ENCODE peak calls at places on chromosomes 6 and 20, in nine cellular contexts. Z is breast epithelium, H is PC-9, C is heart left ventricle, K is uterus, D is transverse colon, F is H9, L is cardiac muscle cell, Y is Caco-2. B is an unnamed sample. For H3K9me3 and H3K4me1, the result is how much of the 10 kb centered on the place peaks cover.

GRCh38 chr6:36230376-36230775 is 33.8 kb downstream of the BRPF3 start:
- DNase-seq in Z (no peak), H (no peak), C (no peak), K (no peak), D (no peak), F (no peak), L (no peak), Y (no peak), B (no peak)

GRCh38 chr6:37251211-37251610 is 6.4 kb upstream of the TBC1D22B start:
- DNase-seq in Z (no peak), H (no peak), C (no peak), K (no peak), D (no peak), F (no peak), L (no peak), Y (no peak), B (no peak)

GRCh38 chr20:3846740-3847418 is at the start of gene MAVS:
- DNase-seq in Z (peak), H (peak), C (peak), K (peak), D (peak), F (peak), L (peak), Y (peak), B (peak)

GRCh38 chr6:39927159-39927558 is 7.1 kb downstream of the MOCS1 start:
- DNase-seq in Z (no peak), H (no peak), C (no peak), K (no peak), D (no peak), F (no peak), L (no peak), Y (no peak), B (no peak)

GRCh38 chr6:146224988-146225387 is 196.1 kb downstream of the GRM1 start:
- DNase-seq in Z (no peak), H (no peak), C (no peak), K (no peak), D (no peak), F (no peak), L (no peak), Y (no peak), B (no peak)

GRCh38 chr6:20056350-20056992 is 155.8 kb downstream of the MBOAT1 start:
- DNase-seq in Z (no peak), H (no peak), C (no peak), K (no peak), D (no peak), F (no peak), L (peak), Y (peak), B (no peak)

GRCh38 chr6:135323202-135323668 is 142.1 kb downstream of the MYB start:
- DNase-seq in Z (no peak), H (no peak), C (no peak), K (no peak), D (no peak), F (no peak), L (no peak), Y (no peak), B (no peak)

GRCh38 chr6:32940656-32941411 is at the start of gene HLA-DMB:
- DNase-seq in Z (peak), H (peak), C (peak), K (peak), D (peak), F (peak), L (peak), Y (peak), B (no peak)

GRCh38 chr6:123193298-123193697 is 197.3 kb downstream of the CLVS2 start:
- DNase-seq in Z (no peak), H (no peak), C (no peak), K (no peak), D (no peak), F (no peak), L (no peak), Y (no peak), B (no peak)

GRCh38 chr6:117761610-117762009 is 86.3 kb downstream of the NUS1 start:
- DNase-seq in Z (no peak), H (no peak), C (no peak), K (no peak), D (no peak), F (no peak), L (no peak), Y (no peak), B (no peak)

GRCh38 chr6:90241229-90241873 is 55.3 kb downstream of the BACH2 start:
- DNase-seq in Z (no peak), H (no peak), C (no peak), K (no peak), D (no peak), F (no peak), L (no peak), Y (no peak), B (no peak)

GRCh38 chr6:26428206-26428605 is 12.1 kb upstream of the BTN3A3 start:
- DNase-seq in Z (no peak), H (no peak), C (no peak), K (no peak), D (no peak), F (no peak), L (no peak), Y (no peak), B (no peak)

GRCh38 chr6:170022827-170023619 is 267.9 kb downstream of the DLL1 start:
- DNase-seq in Z (no peak), H (no peak), C (peak), K (no peak), D (no peak), F (no peak), L (no peak), Y (no peak), B (no peak)
- H3K9me3 ChIP-seq in Z (under half), H (under half), C (under half), K (under half), D (under half), F (under half), L (under half), Y (under half), B (under half)

DNA sequence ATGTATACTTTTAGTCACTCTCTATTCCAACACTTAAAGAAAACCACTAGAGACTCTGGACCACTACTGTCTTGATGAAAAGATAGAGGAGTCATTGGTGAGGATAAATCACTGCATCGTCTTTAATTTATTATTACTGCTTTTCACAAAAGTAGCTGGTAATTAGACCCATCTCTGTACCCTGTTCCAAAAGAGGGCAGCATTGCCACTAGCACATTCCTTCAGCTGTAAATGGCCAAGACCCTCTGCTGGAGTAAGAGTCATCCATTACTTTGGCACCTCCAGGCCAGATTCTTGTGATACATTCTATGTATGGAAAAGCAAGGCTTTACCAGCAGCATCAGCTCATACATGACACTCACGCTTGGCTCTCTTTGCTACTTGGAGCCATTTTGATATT is 49.5 kb upstream of the PREP start:
- DNase-seq in Z (no peak), H (no peak), C (no peak), K (no peak), D (no peak), F (no peak), L (no peak), Y (no peak), B (no peak)
- TF ChIP-seq CTCF in Z (no peak), H (no peak), C (no peak), K (no peak), D (no peak), F (no peak), L (no peak), Y (no peak), B (no peak)

GRCh38 chr6:131205891-131206290 is 70.6 kb downstream of the AKAP7 start:
- DNase-seq in Z (no peak), H (no peak), C (no peak), K (no peak), D (no peak), F (no peak), L (no peak), Y (no peak), B (no peak)
- H3K4me1 ChIP-seq in Z (under half), H (under half), C (under half), K (under half), D (under half), F (under half), L (under half), Y (under half), B (under half)

GRCh38 chr6:144438103-144438502 is 153.0 kb downstream of the UTRN start:
- DNase-seq in Z (no peak), H (no peak), C (no peak), K (no peak), D (no peak), F (no peak), L (no peak), Y (no peak), B (no peak)

GRCh38 chr6:144447487-144447886 is 162.4 kb downstream of the UTRN start:
- DNase-seq in Z (no peak), H (no peak), C (no peak), K (no peak), D (no peak), F (no peak), L (no peak), Y (no peak), B (no peak)

GRCh38 chr6:144439016-144439415 is 153.9 kb downstream of the UTRN start:
- DNase-seq in Z (no peak), H (no peak), C (no peak), K (no peak), D (no peak), F (no peak), L (no peak), Y (no peak), B (no peak)

DNA sequence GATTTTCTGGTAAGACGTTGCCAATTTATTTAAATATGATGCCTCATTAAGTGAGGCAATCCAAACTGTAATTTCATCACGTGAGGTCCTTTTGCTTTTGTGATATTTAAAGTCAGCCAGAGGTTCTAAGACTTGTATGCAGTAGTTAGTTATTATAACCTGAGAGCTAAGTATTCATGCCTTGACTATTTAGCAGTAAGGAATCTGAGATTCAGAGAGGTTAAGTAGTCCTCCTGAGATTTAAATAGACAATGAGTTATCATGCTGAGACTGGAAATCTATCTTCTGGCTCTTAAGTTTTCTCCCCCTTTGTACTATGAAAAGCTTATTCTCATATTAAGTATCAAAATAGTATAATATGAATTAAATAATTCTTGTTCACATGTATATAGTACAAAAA is 158.0 kb downstream of the UTRN start:
- DNase-seq in Z (no peak), H (no peak), C (no peak), K (no peak), D (no peak), F (no peak), L (no peak), Y (no peak), B (no peak)
- H3K9me3 ChIP-seq in Z (under half), H (under half), C (under half), K (under half), D (under half), F (under half), L (under half), Y (under half), B (under half)

GRCh38 chr6:106102034-106102433 is 15.9 kb downstream of the PRDM1 start:
- DNase-seq in Z (no peak), H (peak), C (no peak), K (no peak), D (no peak), F (no peak), L (no peak), Y (no peak), B (no peak)
- TF ChIP-seq CTCF in Z (no peak), H (no peak), C (no peak), K (no peak), D (no peak), F (no peak), L (no peak), Y (no peak), B (no peak)

DNA sequence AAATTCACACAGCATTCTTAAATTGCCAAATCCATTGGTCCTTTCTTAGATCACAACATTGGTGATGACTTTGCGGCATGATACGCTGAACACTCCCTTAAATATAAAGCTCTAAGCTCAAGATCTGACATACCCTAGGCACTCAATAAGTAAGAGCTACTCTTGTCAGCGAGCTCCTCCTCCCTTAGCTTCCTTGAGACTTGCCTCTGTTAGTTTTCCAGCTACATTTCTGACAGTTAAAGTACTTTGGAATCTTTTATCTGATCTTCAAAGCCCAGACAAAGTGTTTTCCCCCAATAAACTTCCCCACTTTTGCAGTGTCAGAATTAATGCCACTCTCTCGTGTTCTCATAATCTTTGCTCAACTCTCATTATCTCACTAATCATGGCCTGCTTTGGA is 116.9 kb downstream of the HIVEP2 start:
- DNase-seq in Z (no peak), H (no peak), C (no peak), K (no peak), D (no peak), F (no peak), L (no peak), Y (no peak), B (no peak)
- H3K4me1 ChIP-seq in Z (under half), H (under half), C (under half), K (under half), D (under half), F (under half), L (under half), Y (under half), B (under half)

GRCh38 chr6:100101656-100102055 is 107.6 kb upstream of the MCHR2 start:
- DNase-seq in Z (no peak), H (no peak), C (no peak), K (no peak), D (no peak), F (no peak), L (no peak), Y (no peak), B (no peak)

GRCh38 chr6:100105138-100105537 is 111.1 kb upstream of the MCHR2 start:
- DNase-seq in Z (no peak), H (no peak), C (no peak), K (no peak), D (no peak), F (no peak), L (no peak), Y (no peak), B (no peak)

GRCh38 chr6:100103936-100104335 is 109.9 kb upstream of the MCHR2 start:
- DNase-seq in Z (no peak), H (no peak), C (no peak), K (no peak), D (no peak), F (no peak), L (no peak), Y (no peak), B (no peak)

GRCh38 chr6:100100776-100101175 is 106.8 kb upstream of the MCHR2 start:
- DNase-seq in Z (no peak), H (no peak), C (no peak), K (no peak), D (no peak), F (no peak), L (no peak), Y (no peak), B (no peak)

GRCh38 chr6:100103194-100103593 is 109.2 kb upstream of the MCHR2 start:
- DNase-seq in Z (no peak), H (no peak), C (no peak), K (no peak), D (no peak), F (no peak), L (no peak), Y (no peak), B (no peak)
- H3K9me3 ChIP-seq in Z (under half), H (under half), C (under half), K (under half), D (under half), F (under half), L (under half), Y (under half), B (under half)

B was measured in right lobe of liver.